ENCODE peak calls at places on chromosomes 12 and 14, in seven cellular contexts. T is fibroblast of mammary gland, A is tibial nerve, B is AG09309, J is cardiac fibroblast, K is IMR-90, W is coronary artery. S is an unnamed sample.

GRCh38 chr12:1873531-1874149 is 44.8 kb downstream of the CACNA2D4 start:
- DNase-seq in W (peak), B (no peak), A (no peak), T (no peak), J (no peak), K (no peak), S (no peak)

GRCh38 chr14:54722791-54723432 is 156.0 kb downstream of the SAMD4A start:
- DNase-seq in B (no peak), J (peak), A (no peak), K (peak), W (no peak), T (peak), S (no peak)

GRCh38 chr14:50067723-50068495 is 48.5 kb downstream of the VCPKMT start:
- DNase-seq in A (no peak), B (peak), T (peak), K (peak), W (no peak), J (peak), S (no peak)

GRCh38 chr14:105083926-105084685 is 18.9 kb upstream of the GPR132 start:
- DNase-seq in T (no peak), K (no peak), B (no peak), W (no peak), J (no peak), A (no peak), S (peak)

GRCh38 chr12:119666900-119667576 is 895 bp upstream of the PRKAB1 start:
- DNase-seq in A (no peak), J (no peak), T (no peak), W (no peak), B (no peak), K (no peak), S (no peak)

GRCh38 chr14:64363265-64363840 is 24.8 kb upstream of the MTHFD1 start:
- DNase-seq in J (peak), B (no peak), T (peak), W (no peak), A (no peak), K (peak), S (no peak)

GRCh38 chr12:15848606-15849005 is 33.6 kb upstream of the STRAP start:
- DNase-seq in A (no peak), W (no peak), T (no peak), J (no peak), K (no peak), B (no peak), S (no peak)

GRCh38 chr12:1297206-1297605 is 297.2 kb downstream of the FBXL14 start:
- DNase-seq in T (peak), A (no peak), B (peak), K (peak), J (peak), W (no peak), S (no peak)

GRCh38 chr12:8033153-8034044 is 883 bp downstream of the FOXJ2 start:
- DNase-seq in J (peak), K (peak), W (peak), A (peak), B (no peak), T (peak), S (peak)

GRCh38 chr12:26489908-26490307 is 294.5 kb downstream of the SSPN start:
- DNase-seq in A (no peak), K (no peak), T (no peak), B (no peak), J (no peak), W (no peak), S (no peak)

GRCh38 chr14:55133416-55133815 is 4.4 kb downstream of the LGALS3 start:
- DNase-seq in W (no peak), J (no peak), A (no peak), T (peak), K (peak), B (no peak), S (no peak)

GRCh38 chr14:56482306-56482705 is 97.3 kb upstream of the TMEM260 start:
- DNase-seq in W (no peak), J (peak), A (no peak), B (no peak), T (peak), K (peak), S (no peak)

GRCh38 chr12:116661341-116661740 is 76.5 kb downstream of the SPRING1 start:
- DNase-seq in W (no peak), B (no peak), K (no peak), J (no peak), T (no peak), A (no peak), S (no peak)

GRCh38 chr12:124774054-124774461 is 89.6 kb downstream of the SCARB1 start:
- DNase-seq in W (no peak), A (no peak), K (no peak), J (peak), T (peak), B (no peak), S (no peak)

GRCh38 chr12:9002335-9002734 is 13.0 kb downstream of the KLRG1 start:
- DNase-seq in K (no peak), B (no peak), W (no peak), T (no peak), J (no peak), A (no peak), S (no peak)

GRCh38 chr14:73685328-73685727 is 28.9 kb downstream of the PNMA1 start:
- DNase-seq in A (no peak), K (no peak), W (no peak), T (no peak), B (no peak), J (no peak), S (no peak)

GRCh38 chr14:68705741-68706283 is 87.1 kb downstream of the ZFP36L1 start:
- DNase-seq in K (no peak), T (no peak), J (no peak), W (peak), A (no peak), B (no peak), S (peak)

GRCh38 chr12:66763453-66763852 is 84.6 kb upstream of the GRIP1 start:
- DNase-seq in J (no peak), W (no peak), K (no peak), A (no peak), T (no peak), B (no peak), S (no peak)

GRCh38 chr14:23057757-23058653 is 685 bp upstream of the CDH24 start:
- DNase-seq in B (no peak), J (peak), T (peak), A (peak), K (peak), W (peak), S (peak)

GRCh38 chr14:101113108-101113612 is 209.6 kb upstream of the RTL1 start:
- DNase-seq in K (no peak), J (no peak), T (no peak), B (no peak), A (no peak), W (no peak), S (no peak)

GRCh38 chr14:77271113-77271710 is at the start of gene NGB:
- DNase-seq in K (no peak), T (no peak), J (no peak), B (no peak), W (no peak), A (no peak), S (no peak)
- H3K4me3 ChIP-seq in K (no peak), T (no peak), J (no peak), B (no peak), W (no peak), A (no peak), S (no peak)

GRCh38 chr12:57614178-57614947 is 3.1 kb downstream of the ARHGEF25 start:
- DNase-seq in W (no peak), T (peak), K (peak), B (no peak), J (peak), A (no peak), S (no peak)
- H3K4me3 ChIP-seq in W (no peak), T (no peak), K (no peak), B (no peak), J (no peak), A (no peak), S (no peak)

GRCh38 chr12:130879781-130880389 is 8.0 kb downstream of the RAN start:
- DNase-seq in W (no peak), T (no peak), A (no peak), B (no peak), J (no peak), K (no peak), S (no peak)

GRCh38 chr12:130876758-130877157 is 4.9 kb downstream of the RAN start:
- DNase-seq in K (no peak), J (no peak), T (no peak), A (no peak), W (no peak), B (no peak), S (no peak)

GRCh38 chr12:130877333-130877732 is 5.5 kb downstream of the RAN start:
- DNase-seq in B (no peak), J (no peak), A (no peak), W (no peak), T (no peak), K (no peak), S (no peak)

GRCh38 chr12:130879212-130879686 is 7.4 kb downstream of the RAN start:
- DNase-seq in B (no peak), T (no peak), A (no peak), J (no peak), K (no peak), W (no peak), S (no peak)

DNA sequence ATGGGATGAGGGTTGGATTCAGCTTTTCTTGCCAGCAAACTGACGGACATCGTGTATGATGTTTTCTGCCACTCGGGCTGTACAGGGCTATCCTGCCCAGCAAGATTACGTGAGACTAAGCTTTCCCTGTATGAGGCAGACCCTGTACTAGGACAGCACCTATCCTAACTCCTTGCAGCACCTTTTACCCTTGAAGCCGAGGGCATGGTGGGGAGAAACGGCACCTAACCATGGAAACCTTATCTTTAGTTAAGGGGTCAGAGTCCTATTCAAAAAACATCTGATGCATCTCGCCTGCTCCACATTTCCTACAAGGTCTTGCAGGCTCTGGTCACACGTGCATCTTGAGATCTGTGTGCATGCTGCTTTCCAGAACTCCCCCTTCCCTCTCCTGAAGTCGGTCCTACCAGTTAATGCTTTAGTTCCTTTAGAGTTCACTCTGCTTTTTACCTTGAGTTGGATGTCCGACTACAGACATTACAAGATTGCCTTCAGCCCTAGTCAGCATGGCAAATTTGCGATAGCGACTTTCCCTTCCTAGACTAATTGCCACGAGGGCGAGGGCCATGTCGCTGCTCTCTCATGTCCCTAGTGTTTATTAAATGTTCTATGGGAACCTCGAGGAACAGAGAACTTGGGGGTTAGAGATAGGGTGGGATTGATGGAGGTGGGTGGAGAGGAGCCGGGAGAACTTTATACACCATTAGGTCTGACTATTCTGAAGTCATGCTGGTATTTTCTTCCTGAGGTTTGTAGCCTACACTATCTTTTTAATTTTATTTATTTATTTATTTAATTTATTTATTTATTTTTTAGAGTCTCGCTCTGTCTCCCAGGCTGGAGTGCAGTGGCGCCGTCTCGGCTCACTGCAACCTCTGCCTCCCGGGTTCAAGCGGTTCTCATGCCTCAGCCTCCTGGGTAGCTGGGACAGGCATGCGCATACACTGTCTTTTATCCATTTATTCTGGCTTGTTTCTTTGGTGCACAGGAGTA is 6.6 kb downstream of the RAN start:
- DNase-seq in B (no peak), J (no peak), A (no peak), W (no peak), K (no peak), T (no peak), S (no peak)
- H3K4me3 ChIP-seq in B (no peak), J (no peak), A (no peak), W (no peak), K (no peak), T (no peak), S (no peak)

GRCh38 chr14:37594916-37595808 is at the start of the genes FOXA1 and TTC6:
- DNase-seq in T (peak), A (no peak), W (no peak), B (no peak), K (peak), J (no peak), S (peak)

GRCh38 chr14:37595809-37596595 is 573 bp downstream of the TTC6 start:
- DNase-seq in A (no peak), B (no peak), J (no peak), K (peak), T (peak), W (no peak), S (peak)

GRCh38 chr14:37598085-37598972 is 2.9 kb downstream of the TTC6 start:
- DNase-seq in J (no peak), T (no peak), B (no peak), A (no peak), K (no peak), W (no peak), S (no peak)

GRCh38 chr14:37597538-37598084 is 2.2 kb downstream of the TTC6 start:
- DNase-seq in W (no peak), J (no peak), B (no peak), A (no peak), K (no peak), T (peak), S (no peak)

DNA sequence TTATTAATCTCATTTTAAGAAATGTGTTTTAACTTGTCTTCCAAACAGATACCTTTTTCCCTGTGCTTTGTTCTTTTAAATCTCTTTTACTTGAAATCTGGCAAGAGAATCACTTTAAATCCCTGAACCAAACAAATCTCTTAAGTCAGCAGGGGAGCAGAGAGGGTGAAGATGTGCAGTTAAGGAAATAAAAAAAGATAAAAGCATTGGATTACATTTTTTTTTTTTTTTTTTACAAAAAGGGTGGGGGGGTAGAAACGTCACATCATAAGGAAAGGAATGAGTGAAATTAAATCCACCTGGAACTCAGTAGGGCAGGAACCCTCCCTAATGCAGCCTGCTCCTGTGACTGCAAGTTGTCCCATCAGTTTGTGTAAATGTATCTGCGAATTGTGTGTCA is 1.4 kb downstream of the TTC6 start:
- DNase-seq in W (no peak), J (no peak), A (no peak), K (no peak), B (no peak), T (no peak), S (no peak)
- H3K4me3 ChIP-seq in W (no peak), J (no peak), A (no peak), K (no peak), B (no peak), T (no peak), S (no peak)

S was measured in Peyer's patch.